ENCODE peak calls at places on chromosome 12, in seven cellular contexts. I, V, T, C, P, O and G are unnamed samples.

GRCh38 chr12:127284870-127285431 is 982.0 kb upstream of the TMEM132C start:
- DNase-seq in I (no peak), V (no peak), T (peak; percentile 97), C (no peak), P (no peak), O (peak; percentile 81), G (peak; percentile 70)

GRCh38 chr12:104596128-104596799 is 139.5 kb downstream of the CHST11 start:
- DNase-seq in I (no peak), V (no peak), T (peak; percentile 99), C (no peak), P (no peak), O (peak; percentile 86), G (peak; percentile 95)

GRCh38 chr12:103369929-103370328 is 125.8 kb downstream of the C12orf42 start:
- DNase-seq in I (no peak), V (no peak), T (no peak), C (no peak), P (no peak), O (no peak), G (no peak)

GRCh38 chr12:118164798-118165486 is 29.0 kb downstream of the PEBP1 start:
- DNase-seq in I (peak; percentile 83), V (no peak), T (peak; percentile 38), C (peak; percentile 40), P (peak; percentile 35), O (peak; percentile 33), G (peak; percentile 51)

GRCh38 chr12:13161172-13161571 is 35.4 kb upstream of the EMP1 start:
- DNase-seq in I (no peak), V (no peak), T (no peak), C (no peak), P (no peak), O (no peak), G (no peak)

GRCh38 chr12:121023799-121024198 is 7.5 kb upstream of the C12orf43 start:
- DNase-seq in I (no peak), V (no peak), T (no peak), C (no peak), P (no peak), O (no peak), G (no peak)

GRCh38 chr12:32301216-32301615 is 98.1 kb upstream of the FGD4 start:
- DNase-seq in I (no peak), V (no peak), T (no peak), C (no peak), P (no peak), O (peak; percentile 55), G (peak; percentile 24)

GRCh38 chr12:93108958-93109357 is 179.9 kb upstream of the EEA1 start:
- DNase-seq in I (no peak), V (no peak), T (no peak), C (no peak), P (no peak), O (peak; percentile 67), G (peak; percentile 59)

GRCh38 chr12:124737040-124737419 is 126.6 kb downstream of the SCARB1 start:
- DNase-seq in I (no peak), V (no peak), T (peak; percentile 40), C (no peak), P (no peak), O (peak; percentile 49), G (peak; percentile 79)

GRCh38 chr12:52226446-52226845 is 6.6 kb upstream of the KRT7 start:
- DNase-seq in I (no peak), V (no peak), T (no peak), C (no peak), P (no peak), O (no peak), G (no peak)

GRCh38 chr12:114190971-114191370 is 215.0 kb downstream of the TBX5 start:
- DNase-seq in I (no peak), V (no peak), T (no peak), C (no peak), P (no peak), O (no peak), G (no peak)

GRCh38 chr12:55619352-55620138 is 17.1 kb upstream of the OR10P1 start:
- DNase-seq in I (peak; percentile 98), V (no peak), T (peak; percentile 93), C (peak; percentile 76), P (peak; percentile 60), O (peak; percentile 92), G (peak; percentile 88)

GRCh38 chr12:46752396-46752795 is 73.4 kb downstream of the SLC38A4 start:
- DNase-seq in I (no peak), V (no peak), T (no peak), C (no peak), P (no peak), O (peak; percentile 26), G (no peak)

GRCh38 chr12:46749322-46749721 is 76.5 kb downstream of the SLC38A4 start:
- DNase-seq in I (no peak), V (no peak), T (no peak), C (no peak), P (no peak), O (no peak), G (no peak)

GRCh38 chr12:46754550-46754949 is 71.2 kb downstream of the SLC38A4 start:
- DNase-seq in I (no peak), V (no peak), T (no peak), C (no peak), P (no peak), O (no peak), G (no peak)

GRCh38 chr12:46751173-46751572 is 74.6 kb downstream of the SLC38A4 start:
- DNase-seq in I (no peak), V (no peak), T (no peak), C (no peak), P (no peak), O (no peak), G (no peak)
- TF ChIP-seq CTCF in I (no peak), V (no peak), T (no peak), C (no peak), P (no peak), O (no peak), G (no peak)

GRCh38 chr12:48865141-48865440 is 579 bp downstream of the RND1 start:
- DNase-seq in I (peak; percentile 44), V (no peak), T (no peak), C (no peak), P (no peak), O (no peak), G (no peak)

GRCh38 chr12:48863296-48863695 is 2.4 kb downstream of the RND1 start:
- DNase-seq in I (no peak), V (no peak), T (no peak), C (no peak), P (no peak), O (no peak), G (no peak)

GRCh38 chr12:48868446-48868845 is 2.8 kb upstream of the RND1 start:
- DNase-seq in I (no peak), V (no peak), T (no peak), C (no peak), P (no peak), O (no peak), G (no peak)

GRCh38 chr12:48862691-48863090 is 3.0 kb downstream of the RND1 start:
- DNase-seq in I (no peak), V (no peak), T (no peak), C (no peak), P (no peak), O (no peak), G (no peak)

DNA sequence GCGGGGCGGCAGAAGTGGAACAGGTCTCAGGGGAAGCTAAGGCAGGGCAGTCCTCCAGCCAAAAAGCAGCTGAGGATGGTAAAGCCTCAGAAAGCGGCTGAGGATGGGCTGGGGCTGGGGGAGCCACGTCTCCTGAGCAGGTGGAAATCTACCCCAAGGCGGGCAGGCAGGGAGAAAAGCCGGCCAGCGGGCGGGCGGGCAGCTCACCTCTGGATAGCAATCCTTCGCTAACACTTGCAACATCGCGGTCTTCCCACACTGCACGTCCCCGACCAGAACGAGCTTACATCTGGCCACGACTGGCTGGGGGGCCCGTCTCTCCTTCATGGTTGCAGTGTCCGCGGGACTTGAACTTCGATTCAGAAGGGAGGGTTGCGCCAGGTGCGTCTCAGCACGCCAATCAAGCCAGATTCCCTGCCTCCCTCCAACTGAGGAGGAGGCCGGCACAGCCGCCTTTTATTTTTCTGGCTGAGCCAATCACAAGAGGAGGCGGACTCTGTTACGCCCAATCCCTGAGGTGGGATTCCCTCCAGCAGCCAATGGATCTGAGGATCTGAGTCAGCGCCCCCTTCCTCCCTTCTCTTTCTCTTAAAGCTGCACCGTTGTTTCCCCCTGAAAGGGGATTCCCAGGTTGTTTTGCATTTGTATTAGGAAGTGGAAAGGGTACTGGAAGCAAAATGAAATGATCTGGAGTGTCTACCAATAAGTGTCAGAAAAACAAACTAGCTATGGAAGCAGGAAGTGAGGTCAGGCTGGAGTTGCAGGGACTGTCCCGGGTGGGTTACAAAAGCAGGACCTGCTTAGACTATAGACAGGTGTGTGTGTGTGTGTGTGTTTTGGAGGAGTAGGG is at the start of gene RND1:
- DNase-seq in I (peak; percentile 99), V (peak; percentile 93), T (peak; percentile 89), C (peak; percentile 78), P (peak; percentile 82), O (peak; percentile 90), G (peak; percentile 91)
- TF ChIP-seq CTCF in I (no peak), V (no peak), T (no peak), C (no peak), P (no peak), O (no peak), G (no peak)

GRCh38 chr12:67647251-67647546 is 1.3 kb upstream of the DYRK2 start:
- DNase-seq in I (peak; percentile 44), V (no peak), T (no peak), C (peak; percentile 35), P (no peak), O (no peak), G (no peak)

GRCh38 chr12:67646775-67647174 is 1.8 kb upstream of the DYRK2 start:
- DNase-seq in I (no peak), V (no peak), T (no peak), C (no peak), P (no peak), O (no peak), G (no peak)

GRCh38 chr12:67649165-67650126 is 901 bp downstream of the DYRK2 start:
- DNase-seq in I (peak; percentile 32), V (no peak), T (no peak), C (peak; percentile 38), P (peak; percentile 54), O (no peak), G (no peak)

GRCh38 chr12:67648306-67649164 is at the start of gene DYRK2:
- DNase-seq in I (peak; percentile 77), V (no peak), T (peak; percentile 62), C (peak; percentile 80), P (peak; percentile 83), O (peak; percentile 74), G (peak; percentile 84)

DNA sequence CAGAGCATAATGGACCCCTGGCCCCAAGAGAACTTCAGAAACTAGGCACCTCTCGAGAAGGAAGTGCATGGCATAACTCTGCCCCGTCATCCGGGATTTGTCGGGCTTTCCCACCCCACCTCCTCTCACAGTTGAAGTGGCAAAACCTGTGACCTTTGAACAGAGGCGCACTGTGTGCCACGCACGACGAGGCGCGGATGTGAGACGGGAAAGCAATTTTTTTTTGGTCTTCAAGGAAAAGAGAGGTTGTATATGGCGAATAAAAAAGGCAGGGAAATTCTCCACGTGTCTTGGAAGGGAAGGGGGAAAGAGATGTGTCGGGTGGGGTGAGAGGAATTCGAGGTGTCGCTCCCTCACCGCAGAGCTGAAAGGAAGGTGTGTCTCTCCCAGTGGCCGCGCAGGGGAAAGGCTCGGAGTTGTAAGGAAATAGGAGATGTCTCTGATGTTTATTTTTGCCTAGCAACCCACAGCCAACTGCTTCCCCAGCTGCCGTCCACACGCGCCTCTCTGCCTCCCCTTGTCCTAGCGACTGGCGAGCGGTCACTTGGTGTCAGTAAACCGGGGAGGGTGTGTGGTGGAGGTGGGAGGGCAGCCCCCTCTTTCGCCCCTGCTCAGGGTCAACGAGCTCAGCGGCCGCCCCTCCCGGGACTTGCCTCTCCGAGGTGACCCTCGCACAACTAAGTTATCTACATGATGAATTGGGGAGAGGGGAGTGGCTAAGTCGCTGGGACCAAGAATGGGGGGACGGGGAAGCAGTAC is 819 bp upstream of the DYRK2 start:
- DNase-seq in I (peak; percentile 92), V (no peak), T (peak; percentile 84), C (peak; percentile 66), P (peak; percentile 76), O (peak; percentile 88), G (peak; percentile 89)
- TF ChIP-seq CTCF in I (peak; percentile 34), V (peak; percentile 26), T (peak; percentile 33), C (peak; percentile 28), P (no peak), O (peak; percentile 38), G (peak; percentile 50)

GRCh38 chr12:5872745-5873144 is 72.3 kb downstream of the ANO2 start:
- DNase-seq in I (peak; percentile 21), V (peak; percentile 60), T (no peak), C (no peak), P (peak; percentile 11), O (peak; percentile 20), G (peak; percentile 3)
- TF ChIP-seq CTCF in I (peak; percentile 26), V (no peak), T (no peak), C (no peak), P (peak; percentile 41), O (peak; percentile 41), G (no peak)